ENCODE peak calls at places on chromosomes 6 and 20, in four cellular contexts. V, E, O and M are unnamed samples.
A peak's percentile ranks its signal among the peaks of the same experiment; 100 is the strongest.

GRCh38 chr6:162899148-162899547 is 171.4 kb downstream of the PACRG start:
- DNase-seq in O (no peak), E (no peak), V (no peak), M (no peak)

GRCh38 chr20:32638848-32639247 is 34.9 kb downstream of the C20orf203 start:
- DNase-seq in V (peak; percentile 93), O (no peak), E (no peak), M (no peak)

GRCh38 chr20:44747166-44748004 is 1.7 kb downstream of the KCNK15 start:
- DNase-seq in E (peak; percentile 82), V (peak; percentile 82), O (peak; percentile 87), M (peak; percentile 86)

GRCh38 chr6:36129889-36130671 is at the start of gene MAPK13:
- DNase-seq in V (peak; percentile 55), O (peak; percentile 63), E (no peak), M (no peak)

GRCh38 chr6:1929931-1930330 is 315.5 kb downstream of the GMDS start:
- DNase-seq in O (no peak), V (no peak), E (no peak), M (no peak)

GRCh38 chr6:158911746-158912158 is 88.2 kb downstream of the RSPH3 start:
- DNase-seq in O (peak; percentile 80), V (peak; percentile 43), E (no peak), M (peak; percentile 40)

GRCh38 chr6:3813150-3813780 is 35.9 kb upstream of the FAM50B start:
- DNase-seq in E (no peak), O (peak; percentile 7), V (peak; percentile 63), M (peak; percentile 62)

GRCh38 chr6:56055066-56055465 is 179.7 kb upstream of the BMP5 start:
- DNase-seq in O (no peak), E (no peak), V (peak; percentile 23), M (no peak)

GRCh38 chr6:21533678-21534077 is 59.9 kb upstream of the SOX4 start:
- DNase-seq in V (no peak), O (no peak), E (no peak), M (no peak)

GRCh38 chr20:38649275-38649891 is 47.8 kb downstream of the ARHGAP40 start:
- DNase-seq in E (no peak), O (peak; percentile 22), V (peak; percentile 37), M (peak; percentile 44)

GRCh38 chr6:4295058-4295788 is 159.8 kb upstream of the ECI2 start:
- DNase-seq in V (no peak), E (no peak), O (no peak), M (no peak)

GRCh38 chr20:10786678-10787077 is 112.9 kb upstream of the JAG1 start:
- DNase-seq in V (no peak), E (no peak), O (no peak), M (no peak)

GRCh38 chr20:33110147-33110825 is 30.8 kb downstream of the BPIFB4 start:
- DNase-seq in V (no peak), O (no peak), E (no peak), M (no peak)

GRCh38 chr6:93678841-93679454 is 259.6 kb upstream of the EPHA7 start:
- DNase-seq in O (no peak), V (no peak), E (no peak), M (no peak)

GRCh38 chr6:26193467-26194328 is 106.5 kb downstream of the HFE start:
- DNase-seq in V (no peak), E (no peak), O (no peak), M (no peak)

GRCh38 chr6:161095916-161096315 is 104.3 kb downstream of the MAP3K4 start:
- DNase-seq in V (peak; percentile 58), O (no peak), E (no peak), M (no peak)

GRCh38 chr6:157912326-157912725 is 69.3 kb upstream of the SYNJ2 start:
- DNase-seq in V (peak; percentile 9), E (no peak), O (no peak), M (no peak)

GRCh38 chr6:136063095-136063494 is 187.0 kb downstream of the MTFR2 start:
- DNase-seq in O (no peak), E (no peak), V (no peak), M (no peak)

GRCh38 chr6:132511159-132511835 is 1.6 kb downstream of the STX7 start:
- DNase-seq in O (no peak), E (no peak), V (peak; percentile 5), M (peak; percentile 27)

GRCh38 chr20:20364747-20365558 is 3.0 kb upstream of the INSM1 start:
- DNase-seq in E (no peak), O (peak; percentile 18), V (no peak), M (no peak)

GRCh38 chr20:44056010-44056698 is 130.8 kb downstream of the JPH2 start:
- DNase-seq in E (no peak), V (peak; percentile 34), O (peak; percentile 79), M (no peak)

GRCh38 chr6:163731215-163732013 is 316.9 kb downstream of the QKI start:
- DNase-seq in O (no peak), E (no peak), V (no peak), M (no peak)

GRCh38 chr6:159904497-159904911 is 13.7 kb downstream of the MAS1 start:
- DNase-seq in V (no peak), E (no peak), O (no peak), M (no peak)

GRCh38 chr20:11716239-11716944 is 201.3 kb upstream of the BTBD3 start:
- DNase-seq in O (no peak), V (peak; percentile 32), E (no peak), M (no peak)

GRCh38 chr20:51862796-51863195 is 60.5 kb upstream of the SALL4 start:
- DNase-seq in V (no peak), E (no peak), O (no peak), M (no peak)

GRCh38 chr6:7161253-7161623 is 53.5 kb downstream of the RREB1 start:
- DNase-seq in E (no peak), V (no peak), O (no peak), M (no peak)

GRCh38 chr6:42984924-42985475 is 630 bp downstream of the PPP2R5D start:
- DNase-seq in O (peak; percentile 29), E (no peak), V (no peak), M (no peak)

GRCh38 chr6:121809211-121809610 is 373.8 kb downstream of the GJA1 start:
- DNase-seq in O (no peak), V (no peak), E (no peak), M (no peak)

GRCh38 chr20:44233436-44234016 is 13.6 kb upstream of the GDAP1L1 start:
- DNase-seq in V (no peak), E (no peak), O (no peak), M (no peak)

GRCh38 chr6:14499804-14500203 is 382.2 kb downstream of the CD83 start:
- DNase-seq in E (no peak), V (peak; percentile 68), O (no peak), M (no peak)

GRCh38 chr6:166691741-166692140 is 64.7 kb upstream of the RPS6KA2 start:
- DNase-seq in E (no peak), V (no peak), O (no peak), M (no peak)

GRCh38 chr6:34011298-34011697 is 134.6 kb downstream of the GRM4 start:
- DNase-seq in E (no peak), O (no peak), V (no peak), M (no peak)
- TF ChIP-seq CTCF in E (no peak), O (no peak), V (no peak), M (no peak)

GRCh38 chr6:84687487-84687886 is 76.9 kb downstream of the TBX18 start:
- DNase-seq in E (no peak), O (no peak), V (peak; percentile 4), M (no peak)

GRCh38 chr6:84696181-84696580 is 68.2 kb downstream of the TBX18 start:
- DNase-seq in E (no peak), O (no peak), V (no peak), M (no peak)

GRCh38 chr6:84688187-84688878 is 76.1 kb downstream of the TBX18 start:
- DNase-seq in E (no peak), V (no peak), O (no peak), M (no peak)

GRCh38 chr6:84691978-84692623 is 72.3 kb downstream of the TBX18 start:
- DNase-seq in E (no peak), V (no peak), O (no peak), M (no peak)
- TF ChIP-seq CTCF in E (no peak), V (no peak), O (no peak), M (no peak)

DNA sequence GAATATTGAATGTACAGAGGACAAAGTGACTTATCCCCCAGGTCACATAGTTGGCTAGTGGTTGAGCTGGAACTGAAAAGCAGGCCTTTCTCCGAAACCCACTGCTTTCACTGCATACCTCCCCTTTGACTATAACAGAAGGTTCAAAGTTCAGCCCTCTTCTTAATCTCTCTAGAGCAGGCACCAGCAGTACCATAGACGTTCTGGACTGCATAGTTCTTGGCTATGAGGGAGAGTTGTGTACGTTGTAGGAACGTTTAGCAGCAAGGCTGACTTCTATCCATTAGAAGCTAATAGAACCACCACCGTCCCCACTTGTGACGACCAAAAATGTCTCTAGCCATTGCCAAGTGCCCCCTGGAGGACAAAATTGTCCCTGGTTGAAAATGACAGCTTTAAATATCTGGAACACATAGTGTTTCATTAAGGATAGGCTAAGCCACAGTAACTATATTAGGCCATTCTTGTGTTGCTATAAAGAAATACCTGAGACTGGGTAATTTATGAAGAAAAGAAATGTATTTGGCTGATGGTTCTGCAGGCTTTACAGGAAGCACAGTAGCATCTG is 123.8 kb upstream of the MTHFD1L start:
- DNase-seq in E (no peak), V (peak; percentile 19), O (peak; percentile 41), M (peak; percentile 42)
- TF ChIP-seq CTCF in E (no peak), V (peak; percentile 28), O (peak; percentile 59), M (peak; percentile 39)

DNA sequence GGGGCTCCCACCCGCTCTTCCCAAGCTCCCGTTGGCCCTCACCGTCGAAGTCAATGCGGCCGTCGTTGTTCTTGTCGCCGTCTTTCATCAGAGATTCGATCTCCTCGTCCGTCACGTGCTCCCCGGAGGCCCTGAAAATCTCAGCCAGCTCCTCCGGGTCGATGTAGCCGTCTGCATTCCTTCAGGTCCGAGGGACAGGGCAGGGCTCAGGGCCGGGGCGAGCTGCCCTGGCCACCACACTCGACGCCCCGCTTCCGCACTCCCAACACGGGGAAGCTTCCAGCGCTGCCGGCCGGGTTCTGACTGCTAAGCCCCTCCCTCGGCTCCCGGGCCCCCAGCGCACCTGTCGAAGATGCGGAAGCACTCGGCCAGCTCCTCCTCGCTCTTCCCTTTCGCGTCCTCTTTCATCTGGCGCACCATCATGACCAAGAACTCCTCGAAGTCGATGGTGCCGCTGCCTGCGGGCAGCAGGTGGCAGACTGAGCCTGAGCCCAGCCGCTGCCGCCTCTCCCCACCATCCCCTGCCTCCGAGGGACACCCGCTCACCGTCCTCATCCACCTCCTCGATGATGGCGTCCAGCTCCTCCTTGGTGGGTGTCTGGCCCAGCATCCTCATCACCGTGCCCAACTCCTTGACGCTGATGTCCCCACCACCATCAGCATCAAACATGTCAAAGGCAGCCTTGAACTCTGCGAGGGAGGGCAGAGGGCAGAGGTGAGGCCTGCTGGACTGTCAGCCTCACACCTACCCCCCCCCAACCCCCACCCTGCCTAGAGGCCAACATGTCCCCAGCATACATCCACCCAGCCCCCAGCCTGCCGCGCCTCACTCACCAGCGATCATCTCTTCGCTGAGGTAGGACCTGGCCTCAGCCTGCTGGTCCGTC is 2.9 kb downstream of the TNNC2 start:
- DNase-seq in V (peak; percentile 63), E (no peak), O (peak; percentile 66), M (peak; percentile 62)
- TF ChIP-seq CTCF in V (peak; percentile 49), E (no peak), O (peak; percentile 36), M (no peak)